ENCODE peak calls at places on chromosome 20, in six cellular contexts. P is PC-3, U is HCT116, K is MM.1S, E is neural progenitor cell, C is SK-N-SH. I is an unnamed sample.
A peak's percentile ranks its signal among the peaks of the same experiment; 100 is the strongest.

GRCh38 chr20:53077373-53078205 is 105.4 kb downstream of the TSHZ2 start:
- DNase-seq in K (no peak), E (no peak), U (no peak), C (no peak), P (peak; percentile 17), I (peak; percentile 76)

GRCh38 chr20:33922224-33922623 is 71.5 kb upstream of the RALY start:
- DNase-seq in C (no peak), U (no peak), E (no peak), P (no peak), K (no peak), I (no peak)

GRCh38 chr20:33096921-33097320 is 17.5 kb downstream of the BPIFB4 start:
- DNase-seq in C (no peak), U (no peak), P (no peak), E (no peak), K (no peak), I (no peak)

GRCh38 chr20:19572031-19572430 is 186.0 kb upstream of the RIN2 start:
- DNase-seq in E (no peak), P (no peak), C (no peak), U (no peak), K (peak; percentile 25), I (no peak)

GRCh38 chr20:24033560-24033959 is 45.0 kb upstream of the GGTLC1 start:
- DNase-seq in U (no peak), P (no peak), E (no peak), C (no peak), K (no peak), I (no peak)

GRCh38 chr20:47887477-47888080 is 102.3 kb upstream of the SULF2 start:
- DNase-seq in C (no peak), K (no peak), P (no peak), E (no peak), U (no peak), I (no peak)

GRCh38 chr20:64247970-64248841 is 7.3 kb upstream of the PCMTD2 start:
- DNase-seq in P (no peak), U (no peak), E (peak; percentile 19), K (no peak), C (no peak), I (no peak)

GRCh38 chr20:62388839-62389600 is 2.1 kb downstream of the RPS21 start:
- DNase-seq in E (no peak), K (no peak), C (no peak), U (no peak), P (no peak), I (no peak)

GRCh38 chr20:4328541-4328940 is 313.2 kb upstream of the RNF24 start:
- DNase-seq in U (no peak), E (no peak), K (no peak), P (no peak), C (no peak), I (peak; percentile 59)

GRCh38 chr20:3563548-3564177 is 92.8 kb downstream of the ATRN start:
- DNase-seq in P (peak; percentile 73), E (peak; percentile 61), U (peak; percentile 41), C (peak; percentile 53), K (peak; percentile 46), I (peak; percentile 76)

GRCh38 chr20:48006036-48006833 is 221.0 kb upstream of the SULF2 start:
- DNase-seq in C (no peak), U (no peak), E (no peak), P (peak; percentile 31), K (no peak), I (peak; percentile 62)

GRCh38 chr20:32509639-32510066 is 75.5 kb downstream of the NOL4L start:
- DNase-seq in K (peak; percentile 96), C (peak; percentile 75), P (peak; percentile 85), E (no peak), U (no peak), I (no peak)

GRCh38 chr20:9214676-9215075 is 145.8 kb downstream of the PLCB4 start:
- DNase-seq in E (no peak), U (no peak), C (no peak), P (no peak), K (no peak), I (peak; percentile 91)

GRCh38 chr20:60046011-60046413 is 87.8 kb downstream of the CDH26 start:
- DNase-seq in C (no peak), U (no peak), E (no peak), K (no peak), P (no peak), I (peak; percentile 34)

GRCh38 chr20:63540417-63541186 is 3.4 kb upstream of the PTK6 start:
- DNase-seq in C (peak; percentile 72), U (no peak), K (no peak), E (no peak), P (peak; percentile 41), I (peak; percentile 69)

GRCh38 chr20:4041748-4042411 is 26.5 kb upstream of the RNF24 start:
- DNase-seq in C (no peak), E (no peak), U (peak; percentile 95), K (no peak), P (peak; percentile 100), I (peak; percentile 89)

GRCh38 chr20:13995086-13995665 is at the start of gene MACROD2:
- DNase-seq in C (peak; percentile 99), K (no peak), E (peak; percentile 98), P (peak; percentile 99), U (peak; percentile 93), I (peak; percentile 98)

GRCh38 chr20:8647868-8648495 is 420.9 kb upstream of the PLCB4 start:
- DNase-seq in P (no peak), U (no peak), E (no peak), K (no peak), C (no peak), I (peak; percentile 24)

GRCh38 chr20:14521436-14521835 is 184.0 kb upstream of the FLRT3 start:
- DNase-seq in C (no peak), U (no peak), K (no peak), E (no peak), P (peak; percentile 41), I (peak; percentile 74)

GRCh38 chr20:62350098-62350628 is 16.9 kb downstream of the LAMA5 start:
- DNase-seq in C (no peak), E (no peak), U (peak; percentile 87), P (peak; percentile 96), K (no peak), I (no peak)

GRCh38 chr20:4601630-4602296 is 119.9 kb upstream of the PRND start:
- DNase-seq in P (peak; percentile 94), E (no peak), K (no peak), U (peak; percentile 44), C (peak; percentile 44), I (peak; percentile 62)

GRCh38 chr20:61954276-61955021 is 111.2 kb downstream of the TAF4 start:
- DNase-seq in K (no peak), U (no peak), P (no peak), C (no peak), E (no peak), I (no peak)

DNA sequence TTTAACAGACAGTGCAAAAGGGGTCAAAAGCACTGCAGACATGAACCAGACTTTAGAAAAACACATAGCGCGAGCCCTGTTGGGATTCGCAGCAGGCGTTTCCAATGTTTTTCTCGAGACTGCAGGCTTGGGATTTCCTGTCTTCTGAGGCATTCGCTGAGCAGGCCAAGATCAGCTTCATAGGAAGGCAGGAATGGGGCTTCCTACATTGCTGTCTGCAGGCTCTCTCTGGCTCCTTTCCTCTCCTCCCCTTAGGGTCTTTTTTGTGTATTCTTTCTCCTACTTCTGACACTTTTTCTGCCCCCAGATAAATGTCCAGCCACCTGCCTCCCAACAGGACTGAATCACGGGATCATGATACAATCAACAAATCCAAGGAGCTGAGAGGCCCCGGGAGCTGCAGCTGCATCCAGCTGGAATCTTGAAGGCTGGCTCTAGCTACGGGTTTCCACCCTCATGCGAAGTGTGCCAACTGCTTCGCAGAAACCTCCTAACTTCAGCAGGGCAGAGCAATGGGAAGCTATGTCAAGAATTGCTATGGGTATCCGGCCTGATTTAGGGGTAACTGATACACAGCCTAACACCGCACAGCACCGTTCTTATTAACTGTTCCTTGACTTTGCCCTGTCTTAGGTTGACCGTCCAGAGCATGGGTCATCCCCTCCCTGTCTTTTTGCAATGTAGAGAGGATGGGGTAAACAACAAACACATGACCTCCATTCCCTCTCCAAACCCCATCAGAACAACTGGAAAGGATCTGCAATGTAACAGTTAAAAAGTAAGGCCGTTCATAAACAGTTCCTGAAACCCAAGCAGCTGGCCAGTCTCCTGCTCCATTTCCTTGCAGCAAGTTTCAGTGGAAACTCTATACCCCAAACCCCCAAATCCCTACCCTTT is 31.6 kb downstream of the SNX5 start:
- DNase-seq in E (no peak), U (no peak), P (no peak), C (no peak), K (no peak), I (peak; percentile 80)
- TF ChIP-seq EZH2phosphoT487 in E (no peak), U (no peak), P (no peak), C (no peak), K (no peak), I (no peak)

GRCh38 chr20:15918631-15919030 is 654.6 kb downstream of the KIF16B start:
- DNase-seq in P (no peak), E (no peak), K (no peak), U (no peak), C (no peak), I (no peak)
- H3K9ac ChIP-seq in P (no peak overlapping the region), E (no peak overlapping the region), K (no peak overlapping the region), U (no peak overlapping the region), C (no peak overlapping the region), I (no peak overlapping the region)

GRCh38 chr20:1947535-1947846 is 46.4 kb downstream of the PDYN start:
- DNase-seq in P (no peak), U (no peak), E (no peak), K (no peak), C (no peak), I (no peak)

GRCh38 chr20:1945660-1946059 is 48.2 kb downstream of the PDYN start:
- DNase-seq in P (no peak), E (no peak), K (no peak), U (no peak), C (no peak), I (no peak)

GRCh38 chr20:1946442-1946761 is 47.5 kb downstream of the PDYN start:
- DNase-seq in U (no peak), P (no peak), C (no peak), K (no peak), E (no peak), I (no peak)

GRCh38 chr20:1945134-1945618 is 48.7 kb downstream of the PDYN start:
- DNase-seq in E (no peak), U (no peak), K (no peak), C (no peak), P (no peak), I (peak; percentile 89)

DNA sequence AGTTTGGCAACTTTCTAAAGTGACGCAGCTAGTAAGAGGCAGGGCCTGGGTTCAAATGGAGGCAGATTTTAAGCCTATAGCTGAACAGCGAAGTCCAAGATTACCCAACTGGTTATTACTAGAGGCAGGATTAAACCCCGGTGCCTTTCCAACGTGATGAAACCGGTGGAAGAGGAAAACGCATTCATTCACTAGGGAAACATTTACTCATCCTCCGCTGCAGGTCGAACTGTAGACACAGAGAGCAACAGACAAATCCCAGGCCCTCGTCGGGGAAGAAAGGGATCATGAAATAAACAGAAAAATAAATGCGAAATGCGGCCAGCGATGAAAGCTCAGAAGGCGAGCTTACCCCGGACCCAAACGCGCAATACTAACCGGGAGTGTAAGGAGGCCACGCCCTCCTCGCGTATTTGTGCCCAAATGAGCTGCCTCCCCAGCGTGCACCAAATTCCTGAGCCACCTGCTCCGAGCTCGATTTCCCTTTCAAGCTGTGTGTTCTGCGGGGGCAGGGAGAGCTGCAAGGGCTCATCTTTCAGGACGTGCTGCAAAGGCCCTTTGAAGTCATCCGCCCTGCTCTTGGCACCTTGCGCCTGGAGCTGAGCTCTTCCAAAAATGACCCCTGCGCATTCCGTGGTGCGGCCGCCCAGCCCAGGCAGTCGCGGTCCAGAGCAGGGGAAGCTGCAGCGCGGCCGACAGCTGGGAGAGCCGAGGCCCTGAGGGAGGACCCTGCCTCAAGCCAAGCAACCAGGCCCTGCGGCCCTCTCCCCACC is 46.9 kb downstream of the PDYN start:
- DNase-seq in E (peak; percentile 96), U (no peak), P (no peak), K (no peak), C (no peak), I (no peak)
- H2AFZ ChIP-seq in E (peak overlapping the region; percentile 80), U (no peak overlapping the region), P (peak overlapping the region; percentile 80), K (no peak overlapping the region), C (no peak overlapping the region), I (no peak overlapping the region)

GRCh38 chr20:25372584-25373336 is 17.9 kb downstream of the ABHD12 start:
- DNase-seq in K (no peak), U (no peak), C (no peak), E (no peak), P (peak; percentile 95), I (peak; percentile 91)
- TF ChIP-seq EZH2phosphoT487 in K (no peak), U (no peak), C (no peak), E (no peak), P (no peak), I (peak; percentile 58)